ENCODE peak calls at places on chromosome 18, in four cellular contexts. R is sciatic nerve, P is HFF-Myc, F is NCI-H1092. J is an unnamed sample.

GRCh38 chr18:46541626-46542189 is 115.3 kb downstream of the LOXHD1 start:
- DNase-seq in P (no peak), F (no peak), R (no peak), J (no peak)

GRCh38 chr18:9898792-9899549 is 13.2 kb downstream of the TXNDC2 start:
- DNase-seq in P (no peak), F (no peak), R (no peak), J (no peak)

GRCh38 chr18:46071615-46071893 is 506 bp downstream of the PSTPIP2 start:
- DNase-seq in P (no peak), F (no peak), R (no peak), J (no peak)

GRCh38 chr18:48922203-48922800 is 28.5 kb downstream of the SMAD7 start:
- DNase-seq in F (no peak), R (no peak), P (no peak), J (no peak)

GRCh38 chr18:58095251-58095650 is 51.2 kb downstream of the NEDD4L start:
- DNase-seq in F (no peak), R (no peak), P (no peak), J (no peak)

GRCh38 chr18:7133181-7133580 is 15.6 kb upstream of the LAMA1 start:
- DNase-seq in F (no peak), R (no peak), P (no peak), J (no peak)

GRCh38 chr18:39318008-39318407 is 1752.4 kb upstream of the CELF4 start:
- DNase-seq in P (no peak), F (no peak), R (no peak), J (no peak)

GRCh38 chr18:58243401-58243800 is 199.4 kb downstream of the NEDD4L start:
- DNase-seq in F (no peak), R (no peak), P (no peak), J (no peak)

J was measured in NCI-H774.